ENCODE peak calls at places on chromosomes 11 and 22, in seven cellular contexts. One of them, this sample, is unnamed.

GRCh38 chr11:16204261-16204660 is 152.1 kb downstream of the SOX6 start:
- DNase-seq in IMR-90: peak; percentile 17
- DNase-seq in SK-N-SH: no peak
- DNase-seq in H1: no peak
- DNase-seq in K562: no peak
- DNase-seq in GM12878: no peak
- DNase-seq in HepG2: peak; percentile 39
- DNase-seq in this sample: no peak

GRCh38 chr11:12361650-12362049 is 15.7 kb upstream of the PARVA start:
- DNase-seq in IMR-90: peak; percentile 22
- DNase-seq in SK-N-SH: no peak
- DNase-seq in H1: no peak
- DNase-seq in K562: no peak
- DNase-seq in GM12878: no peak
- DNase-seq in HepG2: no peak
- DNase-seq in this sample: no peak

GRCh38 chr11:19792510-19792909 is 79.9 kb downstream of the NAV2 start:
- DNase-seq in IMR-90: no peak
- DNase-seq in SK-N-SH: peak; percentile 67
- DNase-seq in H1: no peak
- DNase-seq in K562: no peak
- DNase-seq in GM12878: no peak
- DNase-seq in HepG2: no peak
- DNase-seq in this sample: no peak

GRCh38 chr22:26143801-26144325 is 25.4 kb upstream of the SEZ6L start:
- DNase-seq in IMR-90: no peak
- DNase-seq in SK-N-SH: no peak
- DNase-seq in H1: no peak
- DNase-seq in K562: no peak
- DNase-seq in GM12878: no peak
- DNase-seq in HepG2: no peak
- DNase-seq in this sample: no peak

GRCh38 chr11:120509346-120510053 is 2.0 kb upstream of the GRIK4 start:
- DNase-seq in IMR-90: no peak
- DNase-seq in SK-N-SH: no peak
- DNase-seq in H1: no peak
- DNase-seq in K562: no peak
- DNase-seq in GM12878: no peak
- DNase-seq in HepG2: no peak
- DNase-seq in this sample: no peak

GRCh38 chr11:105489431-105489830 is 120.4 kb upstream of the GRIA4 start:
- DNase-seq in IMR-90: peak; percentile 22
- DNase-seq in SK-N-SH: no peak
- DNase-seq in H1: no peak
- DNase-seq in K562: no peak
- DNase-seq in GM12878: no peak
- DNase-seq in HepG2: no peak
- DNase-seq in this sample: no peak

GRCh38 chr11:91717169-91717568 is 507.4 kb upstream of the FAT3 start:
- DNase-seq in IMR-90: no peak
- DNase-seq in SK-N-SH: no peak
- DNase-seq in H1: no peak
- DNase-seq in K562: no peak
- DNase-seq in GM12878: no peak
- DNase-seq in HepG2: no peak
- DNase-seq in this sample: no peak

GRCh38 chr22:46748948-46749681 is 11.1 kb upstream of the CERK start:
- DNase-seq in IMR-90: peak; percentile 49
- DNase-seq in SK-N-SH: no peak
- DNase-seq in H1: no peak
- DNase-seq in K562: no peak
- DNase-seq in GM12878: no peak
- DNase-seq in HepG2: no peak
- DNase-seq in this sample: no peak

GRCh38 chr11:70073881-70074371 is 4.2 kb upstream of the ANO1 start:
- DNase-seq in IMR-90: peak; percentile 73
- DNase-seq in SK-N-SH: no peak
- DNase-seq in H1: no peak
- DNase-seq in K562: no peak
- DNase-seq in GM12878: no peak
- DNase-seq in HepG2: no peak
- DNase-seq in this sample: no peak

GRCh38 chr22:39658806-39659463 is 88.4 kb downstream of the CACNA1I start:
- DNase-seq in IMR-90: no peak
- DNase-seq in SK-N-SH: no peak
- DNase-seq in H1: no peak
- DNase-seq in K562: no peak
- DNase-seq in GM12878: no peak
- DNase-seq in HepG2: no peak
- DNase-seq in this sample: no peak

GRCh38 chr22:44639891-44640617 is 62.0 kb upstream of the PRR5 start:
- DNase-seq in IMR-90: no peak
- DNase-seq in SK-N-SH: no peak
- DNase-seq in H1: no peak
- DNase-seq in K562: no peak
- DNase-seq in GM12878: no peak
- DNase-seq in HepG2: no peak
- DNase-seq in this sample: no peak

GRCh38 chr22:38921126-38921525 is 36.3 kb upstream of the APOBEC3A start:
- DNase-seq in IMR-90: no peak
- DNase-seq in SK-N-SH: no peak
- DNase-seq in H1: no peak
- DNase-seq in K562: no peak
- DNase-seq in GM12878: no peak
- DNase-seq in HepG2: no peak
- DNase-seq in this sample: peak; percentile 39

GRCh38 chr11:120514541-120515121 is 3.1 kb downstream of the GRIK4 start:
- DNase-seq in IMR-90: no peak
- DNase-seq in SK-N-SH: no peak
- DNase-seq in H1: no peak
- DNase-seq in K562: no peak
- DNase-seq in GM12878: no peak
- DNase-seq in HepG2: no peak
- DNase-seq in this sample: no peak

GRCh38 chr11:13208921-13209320 is 68.7 kb upstream of the BMAL1 start:
- DNase-seq in IMR-90: no peak
- DNase-seq in SK-N-SH: no peak
- DNase-seq in H1: no peak
- DNase-seq in K562: no peak
- DNase-seq in GM12878: no peak
- DNase-seq in HepG2: no peak
- DNase-seq in this sample: no peak

GRCh38 chr11:48099916-48100446 is 116.6 kb upstream of the OR4B1 start:
- DNase-seq in IMR-90: no peak
- DNase-seq in SK-N-SH: no peak
- DNase-seq in H1: peak; percentile 30
- DNase-seq in K562: no peak
- DNase-seq in GM12878: no peak
- DNase-seq in HepG2: no peak
- DNase-seq in this sample: no peak

GRCh38 chr22:25540128-25540790 is 24.2 kb upstream of the GRK3 start:
- DNase-seq in IMR-90: no peak
- DNase-seq in SK-N-SH: no peak
- DNase-seq in H1: no peak
- DNase-seq in K562: no peak
- DNase-seq in GM12878: no peak
- DNase-seq in HepG2: no peak
- DNase-seq in this sample: no peak

GRCh38 chr22:24391836-24392217 is 35.6 kb upstream of the ADORA2A start:
- DNase-seq in IMR-90: peak; percentile 77
- DNase-seq in SK-N-SH: peak; percentile 50
- DNase-seq in H1: no peak
- DNase-seq in K562: no peak
- DNase-seq in GM12878: no peak
- DNase-seq in HepG2: no peak
- DNase-seq in this sample: no peak

GRCh38 chr11:70176940-70177689 is 26.0 kb upstream of the FADD start:
- DNase-seq in IMR-90: no peak
- DNase-seq in SK-N-SH: peak; percentile 81
- DNase-seq in H1: peak; percentile 97
- DNase-seq in K562: peak; percentile 94
- DNase-seq in GM12878: no peak
- DNase-seq in HepG2: peak; percentile 13
- DNase-seq in this sample: peak; percentile 16

GRCh38 chr11:84408946-84409411 is 1122.8 kb upstream of the CCDC90B start:
- DNase-seq in IMR-90: no peak
- DNase-seq in SK-N-SH: no peak
- DNase-seq in H1: no peak
- DNase-seq in K562: no peak
- DNase-seq in GM12878: no peak
- DNase-seq in HepG2: no peak
- DNase-seq in this sample: no peak

GRCh38 chr11:64892411-64892831 is 14.0 kb upstream of the EHD1 start:
- DNase-seq in IMR-90: no peak
- DNase-seq in SK-N-SH: no peak
- DNase-seq in H1: no peak
- DNase-seq in K562: no peak
- DNase-seq in GM12878: no peak
- DNase-seq in HepG2: no peak
- DNase-seq in this sample: no peak
- TF ChIP-seq RAD21 in IMR-90: no peak
- TF ChIP-seq RAD21 in SK-N-SH: no peak
- TF ChIP-seq RAD21 in H1: no peak
- TF ChIP-seq RAD21 in K562: no peak
- TF ChIP-seq RAD21 in GM12878: no peak
- TF ChIP-seq RAD21 in HepG2: no peak
- TF ChIP-seq RAD21 in this sample: no peak

GRCh38 chr22:48573766-48574165 is 1253.9 kb downstream of the BRD1 start:
- DNase-seq in IMR-90: no peak
- DNase-seq in SK-N-SH: no peak
- DNase-seq in H1: no peak
- DNase-seq in K562: no peak
- DNase-seq in GM12878: no peak
- DNase-seq in HepG2: no peak
- DNase-seq in this sample: no peak

GRCh38 chr22:48576333-48577013 is 1251.2 kb downstream of the BRD1 start:
- DNase-seq in IMR-90: no peak
- DNase-seq in SK-N-SH: peak; percentile 88
- DNase-seq in H1: peak; percentile 85
- DNase-seq in K562: no peak
- DNase-seq in GM12878: no peak
- DNase-seq in HepG2: no peak
- DNase-seq in this sample: no peak

GRCh38 chr22:48572951-48573350 is 1254.7 kb downstream of the BRD1 start:
- DNase-seq in IMR-90: no peak
- DNase-seq in SK-N-SH: no peak
- DNase-seq in H1: no peak
- DNase-seq in K562: no peak
- DNase-seq in GM12878: no peak
- DNase-seq in HepG2: no peak
- DNase-seq in this sample: no peak

GRCh38 chr22:48575567-48576332 is 1251.9 kb downstream of the BRD1 start:
- DNase-seq in IMR-90: no peak
- DNase-seq in SK-N-SH: peak; percentile 50
- DNase-seq in H1: no peak
- DNase-seq in K562: no peak
- DNase-seq in GM12878: no peak
- DNase-seq in HepG2: no peak
- DNase-seq in this sample: no peak

DNA sequence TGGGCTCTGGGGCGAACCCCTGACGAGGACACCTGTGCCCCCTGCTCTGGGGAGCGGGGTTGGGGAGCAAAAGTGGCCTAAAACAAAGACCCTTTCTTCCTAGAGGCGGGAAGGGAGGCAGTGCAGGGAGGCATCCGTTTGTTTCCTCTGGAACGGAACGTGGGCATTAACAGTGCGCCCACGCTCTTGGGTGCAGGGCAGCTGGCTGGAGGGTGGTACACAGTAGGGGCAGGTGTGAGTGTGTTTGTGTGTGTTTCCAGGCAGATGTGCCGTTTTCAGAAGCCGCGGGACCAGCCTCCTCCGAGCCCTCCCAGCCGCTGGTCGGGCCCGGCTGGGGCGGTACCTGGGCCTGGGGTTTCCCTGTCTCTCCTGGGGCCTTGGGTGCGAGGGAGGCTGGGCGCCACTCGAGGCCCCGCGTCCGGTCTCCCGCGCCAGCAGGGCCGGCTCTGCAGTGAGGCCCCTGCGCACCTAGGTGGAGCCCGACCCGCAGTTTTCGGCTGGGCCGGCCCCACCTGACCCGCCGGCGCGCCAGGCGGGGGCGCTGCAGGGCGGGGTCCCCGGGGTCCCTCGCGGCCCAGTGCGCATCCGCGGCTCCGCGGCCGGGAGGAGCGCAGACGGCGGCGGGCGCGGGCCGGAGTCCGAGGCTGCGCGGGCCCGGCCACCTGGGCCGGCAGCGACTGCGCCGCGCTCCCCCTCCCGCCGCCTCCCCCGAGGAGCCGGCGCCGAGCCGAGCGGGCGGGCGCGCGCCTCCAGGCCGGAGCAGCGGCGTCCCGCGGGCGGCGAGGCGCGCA is 1252.7 kb downstream of the BRD1 start:
- DNase-seq in IMR-90: no peak
- DNase-seq in SK-N-SH: peak; percentile 85
- DNase-seq in H1: peak; percentile 85
- DNase-seq in K562: no peak
- DNase-seq in GM12878: no peak
- DNase-seq in HepG2: peak; percentile 58
- DNase-seq in this sample: no peak
- H3K9ac ChIP-seq in IMR-90: no peak overlapping the region
- H3K9ac ChIP-seq in SK-N-SH: no peak overlapping the region
- H3K9ac ChIP-seq in H1: no peak overlapping the region
- H3K9ac ChIP-seq in K562: no peak overlapping the region
- H3K9ac ChIP-seq in GM12878: no peak overlapping the region
- H3K9ac ChIP-seq in HepG2: no peak overlapping the region
- H3K9ac ChIP-seq in this sample: no peak overlapping the region

GRCh38 chr22:37018815-37019308 is 385 bp downstream of the TST start:
- DNase-seq in IMR-90: peak; percentile 55
- DNase-seq in SK-N-SH: peak; percentile 68
- DNase-seq in H1: peak; percentile 78
- DNase-seq in K562: peak; percentile 54
- DNase-seq in GM12878: no peak
- DNase-seq in HepG2: peak; percentile 40
- DNase-seq in this sample: no peak
- TF ChIP-seq RAD21 in IMR-90: no peak
- TF ChIP-seq RAD21 in SK-N-SH: no peak
- TF ChIP-seq RAD21 in H1: no peak
- TF ChIP-seq RAD21 in K562: no peak
- TF ChIP-seq RAD21 in GM12878: no peak
- TF ChIP-seq RAD21 in HepG2: no peak
- TF ChIP-seq RAD21 in this sample: no peak

DNA sequence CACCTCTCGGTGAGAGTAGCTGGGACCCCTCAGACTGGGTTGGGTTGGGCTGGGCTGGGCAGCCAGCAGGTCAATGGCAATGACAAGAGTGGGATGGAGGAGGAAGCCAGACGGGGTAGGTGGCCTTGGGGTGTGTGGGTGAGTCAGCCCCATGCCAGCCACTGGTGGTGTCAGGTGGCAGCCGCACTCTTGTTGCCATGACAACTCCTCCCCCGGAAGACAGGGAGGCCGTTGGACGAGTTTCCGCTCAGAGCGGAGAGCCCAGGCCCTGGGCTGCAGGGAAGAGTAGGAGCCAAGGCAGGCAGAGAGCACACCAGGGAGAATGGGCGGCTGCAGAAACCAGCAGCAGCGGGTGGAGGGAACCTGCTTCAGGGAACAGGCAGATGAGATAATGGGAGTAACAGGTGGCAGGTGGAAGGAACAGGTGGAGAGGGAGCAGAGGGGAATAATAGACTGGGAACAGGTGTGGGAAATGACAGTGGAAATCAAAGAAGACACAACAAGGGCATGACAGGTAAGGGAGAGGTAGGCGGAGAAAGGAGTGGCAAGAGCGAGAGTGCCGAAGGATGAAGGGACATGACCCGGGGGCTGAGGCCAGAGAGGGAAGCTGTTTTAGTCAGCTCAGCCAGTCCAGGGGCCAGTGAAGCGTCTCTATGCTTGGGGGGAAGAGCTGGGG is 8.7 kb downstream of the SPTBN2 start:
- DNase-seq in IMR-90: peak; percentile 56
- DNase-seq in SK-N-SH: peak; percentile 60
- DNase-seq in H1: peak; percentile 81
- DNase-seq in K562: peak; percentile 45
- DNase-seq in GM12878: no peak
- DNase-seq in HepG2: peak; percentile 83
- DNase-seq in this sample: peak; percentile 83
- H3K9ac ChIP-seq in IMR-90: no peak overlapping the region
- H3K9ac ChIP-seq in SK-N-SH: no peak overlapping the region
- H3K9ac ChIP-seq in H1: no peak overlapping the region
- H3K9ac ChIP-seq in K562: no peak overlapping the region
- H3K9ac ChIP-seq in GM12878: no peak overlapping the region
- H3K9ac ChIP-seq in HepG2: no peak overlapping the region
- H3K9ac ChIP-seq in this sample: peak overlapping the region; percentile 61

This sample was measured in HCT116.